ENCODE peak calls at places on chromosomes 1 and 21, in eight cellular contexts. K is stomach, F is H54, I is HepG2, Q is Peyer's patch, T is heart left ventricle, Y is spleen, M is GM12891. X is an unnamed sample.

GRCh38 chr1:214570442-214570841 is 19.0 kb upstream of the PTPN14 start:
- DNase-seq in K (no peak), F (no peak), I (no peak), Q (no peak), T (no peak), Y (no peak), M (no peak), X (no peak)

GRCh38 chr1:25629836-25630235 is 13.2 kb downstream of the MAN1C1 start:
- DNase-seq in K (no peak), F (no peak), I (no peak), Q (no peak), T (no peak), Y (no peak), M (no peak), X (no peak)

GRCh38 chr1:10668241-10668761 is 128.1 kb downstream of the CASZ1 start:
- DNase-seq in K (peak; percentile 60), F (no peak), I (peak; percentile 56), Q (no peak), T (no peak), Y (no peak), M (no peak), X (no peak)

GRCh38 chr1:109396971-109397370 is 747 bp downstream of the SORT1 start:
- DNase-seq in K (no peak), F (no peak), I (no peak), Q (peak; percentile 55), T (no peak), Y (no peak), M (no peak), X (no peak)

GRCh38 chr1:38088366-38088765 is 41.8 kb upstream of the POU3F1 start:
- DNase-seq in K (no peak), F (no peak), I (peak; percentile 54), Q (no peak), T (no peak), Y (peak; percentile 39), M (no peak), X (no peak)

GRCh38 chr1:155931332-155932038 is 2.7 kb downstream of the KHDC4 start:
- DNase-seq in K (no peak), F (no peak), I (no peak), Q (peak; percentile 70), T (no peak), Y (peak; percentile 39), M (no peak), X (no peak)

GRCh38 chr21:14670409-14670808 is 124.3 kb upstream of the SAMSN1 start:
- DNase-seq in K (no peak), F (no peak), I (no peak), Q (no peak), T (no peak), Y (no peak), M (no peak), X (no peak)

GRCh38 chr1:157310401-157310800 is 172.2 kb upstream of the ETV3 start:
- DNase-seq in K (no peak), F (no peak), I (no peak), Q (no peak), T (no peak), Y (peak; percentile 35), M (no peak), X (no peak)

GRCh38 chr1:219568728-219569127 is 44.2 kb downstream of the ZC3H11B start:
- DNase-seq in K (no peak), F (no peak), I (no peak), Q (no peak), T (no peak), Y (no peak), M (no peak), X (no peak)

GRCh38 chr1:78104322-78104721 is 58.6 kb downstream of the GIPC2 start:
- DNase-seq in K (no peak), F (no peak), I (no peak), Q (no peak), T (no peak), Y (no peak), M (no peak), X (no peak)

GRCh38 chr1:203644661-203645510 is 18.3 kb downstream of the ATP2B4 start:
- DNase-seq in K (no peak), F (no peak), I (no peak), Q (no peak), T (peak; percentile 21), Y (no peak), M (no peak), X (no peak)

GRCh38 chr1:235703516-235703915 is 53.9 kb upstream of the GNG4 start:
- DNase-seq in K (no peak), F (peak; percentile 19), I (no peak), Q (no peak), T (no peak), Y (no peak), M (no peak), X (no peak)

GRCh38 chr21:32472890-32473765 is 60.6 kb downstream of the EVA1C start:
- DNase-seq in K (no peak), F (no peak), I (no peak), Q (no peak), T (no peak), Y (peak; percentile 38), M (no peak), X (no peak)

GRCh38 chr21:32474179-32475059 is 61.9 kb downstream of the EVA1C start:
- DNase-seq in K (peak; percentile 29), F (no peak), I (no peak), Q (no peak), T (no peak), Y (peak; percentile 15), M (no peak), X (peak; percentile 56)

GRCh38 chr21:32477424-32477745 is 64.9 kb downstream of the EVA1C start:
- DNase-seq in K (no peak), F (no peak), I (no peak), Q (no peak), T (no peak), Y (peak; percentile 35), M (no peak), X (no peak)

GRCh38 chr21:32476661-32477423 is 64.3 kb downstream of the EVA1C start:
- DNase-seq in K (no peak), F (no peak), I (no peak), Q (no peak), T (no peak), Y (peak; percentile 47), M (no peak), X (no peak)

DNA sequence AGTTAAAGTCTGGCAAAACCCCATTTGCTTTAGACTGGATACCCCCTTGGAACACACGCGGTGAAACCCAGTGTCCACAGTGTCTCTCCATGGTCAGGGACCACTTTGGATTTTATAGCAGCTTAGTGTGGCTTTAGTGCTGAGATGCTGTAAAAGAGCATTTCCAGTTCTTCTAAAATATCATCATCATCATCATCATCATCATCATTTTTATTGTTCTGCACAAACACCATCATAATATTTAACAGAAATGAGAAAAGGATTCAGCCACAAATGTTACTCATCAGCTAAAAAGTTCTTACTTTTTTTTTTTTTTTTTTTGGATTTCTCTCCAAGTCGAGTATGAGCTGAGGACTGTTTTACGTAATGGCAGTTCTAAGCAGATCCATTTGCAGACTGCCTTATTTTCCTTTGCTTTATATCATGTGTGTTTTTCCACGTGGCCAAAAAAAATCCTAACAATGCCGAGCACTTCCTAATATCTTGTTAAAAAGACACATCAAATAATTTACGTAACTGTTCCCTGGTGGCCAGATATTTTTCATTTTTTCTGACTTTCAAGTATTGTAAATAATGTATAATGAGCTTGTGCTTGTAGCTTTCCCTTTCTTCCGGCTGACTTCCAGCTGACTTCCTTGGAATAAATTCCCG is 62.8 kb downstream of the EVA1C start:
- DNase-seq in K (no peak), F (no peak), I (no peak), Q (no peak), T (no peak), Y (no peak), M (no peak), X (no peak)
- TF ChIP-seq POLR2A in K (no peak), F (no peak), I (no peak), Q (no peak), T (no peak), Y (no peak), M (no peak), X (no peak)

GRCh38 chr1:27630859-27631491 is 4.0 kb downstream of the FGR start:
- DNase-seq in K (no peak), F (no peak), I (no peak), Q (no peak), T (peak; percentile 61), Y (peak; percentile 84), M (no peak), X (no peak)
- TF ChIP-seq POLR2A in K (no peak), F (no peak), I (no peak), Q (no peak), T (no peak), Y (no peak), M (no peak), X (no peak)

GRCh38 chr1:232589111-232589808 is 40.7 kb downstream of the SIPA1L2 start:
- DNase-seq in K (no peak), F (no peak), I (no peak), Q (no peak), T (no peak), Y (no peak), M (no peak), X (no peak)

GRCh38 chr1:232591344-232591743 is 38.6 kb downstream of the SIPA1L2 start:
- DNase-seq in K (no peak), F (no peak), I (no peak), Q (no peak), T (no peak), Y (no peak), M (no peak), X (no peak)

GRCh38 chr1:232590742-232591082 is 39.2 kb downstream of the SIPA1L2 start:
- DNase-seq in K (no peak), F (no peak), I (no peak), Q (no peak), T (no peak), Y (no peak), M (no peak), X (no peak)

GRCh38 chr1:232587141-232588008 is 42.6 kb downstream of the SIPA1L2 start:
- DNase-seq in K (no peak), F (no peak), I (no peak), Q (no peak), T (no peak), Y (no peak), M (no peak), X (no peak)

GRCh38 chr1:232589809-232590741 is 39.9 kb downstream of the SIPA1L2 start:
- DNase-seq in K (no peak), F (no peak), I (no peak), Q (no peak), T (no peak), Y (no peak), M (no peak), X (no peak)
- TF ChIP-seq POLR2A in K (no peak), F (no peak), I (no peak), Q (no peak), T (no peak), Y (no peak), M (no peak), X (no peak)

DNA sequence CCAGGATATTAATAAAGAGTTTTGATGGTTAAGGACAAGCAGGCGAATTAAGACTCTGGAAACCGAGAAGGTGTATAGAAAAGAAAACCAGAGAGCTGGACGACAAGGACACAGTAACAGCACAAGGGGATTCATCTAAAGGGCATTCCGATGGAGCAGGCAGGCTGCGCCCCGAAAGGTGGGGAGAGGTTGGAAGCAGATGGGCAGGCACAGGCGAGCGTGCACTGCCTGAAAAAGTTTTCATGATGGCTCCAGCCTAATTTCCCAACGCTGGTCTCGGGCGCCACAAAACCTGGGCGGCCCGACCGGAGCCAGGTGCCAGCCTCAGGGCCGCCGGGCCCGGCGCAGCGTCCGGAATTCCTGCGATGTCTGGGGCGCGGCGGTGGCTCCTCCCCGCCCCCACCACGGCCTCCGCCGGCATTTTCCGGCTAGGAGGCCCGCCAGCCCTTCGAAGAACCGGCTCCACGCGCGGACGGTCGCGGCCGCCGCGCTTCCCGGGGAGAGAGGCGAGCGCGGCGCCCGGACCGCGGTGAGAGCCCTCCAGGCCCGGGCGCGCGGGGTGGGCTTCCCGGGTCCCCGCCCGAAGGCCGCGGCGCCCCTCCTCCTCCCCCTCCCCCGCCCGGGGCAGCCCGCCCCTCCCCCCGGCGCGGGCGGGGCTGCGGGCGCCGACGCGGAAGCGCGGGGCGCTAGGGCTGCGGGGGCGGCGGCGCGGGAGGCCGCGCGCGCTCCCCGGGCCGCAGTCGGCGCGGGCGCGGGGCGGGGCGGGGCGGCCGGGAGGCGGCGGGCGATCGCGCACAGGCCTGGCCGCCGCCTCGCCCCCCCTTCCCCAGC is 701 bp upstream of the DYRK1A start:
- DNase-seq in K (peak; percentile 77), F (peak; percentile 57), I (peak; percentile 63), Q (peak; percentile 88), T (peak; percentile 76), Y (peak; percentile 94), M (no peak), X (peak; percentile 69)
- TF ChIP-seq POLR2A in K (peak; percentile 37), F (peak; percentile 68), I (no peak), Q (peak; percentile 72), T (peak; percentile 79), Y (peak; percentile 41), M (peak; percentile 21), X (peak; percentile 23)